ENCODE peak calls at places on chromosomes 12 and 14, in six cellular contexts. T is neural progenitor cell, C is GM23248, Y is PC-3, X is fibroblast of lung, I is IMR-90. U is an unnamed sample.

GRCh38 chr12:120858306-120859088 is 45.7 kb downstream of the SPPL3 start:
- DNase-seq in T (no peak), C (no peak), Y (peak), X (no peak), I (no peak), U (no peak)

GRCh38 chr12:131473721-131474709 is 236.9 kb upstream of the SFSWAP start:
- DNase-seq in T (no peak), C (no peak), Y (peak), X (no peak), I (no peak), U (no peak)

GRCh38 chr14:90846511-90846910 is 30.3 kb upstream of the TTC7B start:
- DNase-seq in T (no peak), C (peak), Y (peak), X (peak), I (peak), U (peak)

GRCh38 chr14:34113051-34113511 is 162.2 kb upstream of the EGLN3 start:
- DNase-seq in T (no peak), C (peak), Y (peak), X (peak), I (peak), U (peak)

GRCh38 chr12:15774819-15775218 is 14.4 kb downstream of the EPS8 start:
- DNase-seq in T (no peak), C (peak), Y (no peak), X (peak), I (peak), U (no peak)

GRCh38 chr14:61184117-61184516 is 97.0 kb downstream of the TMEM30B start:
- DNase-seq in T (no peak), C (peak), Y (peak), X (peak), I (peak), U (no peak)

GRCh38 chr12:109731806-109732205 is 18.2 kb downstream of the FAM222A start:
- DNase-seq in T (no peak), C (no peak), Y (no peak), X (no peak), I (no peak), U (no peak)

GRCh38 chr14:34211732-34212131 is 250.3 kb downstream of the SPTSSA start:
- DNase-seq in T (no peak), C (peak), Y (peak), X (peak), I (no peak), U (no peak)

GRCh38 chr12:109432431-109432830 is 44.7 kb downstream of the KCTD10 start:
- DNase-seq in T (no peak), C (no peak), Y (peak), X (no peak), I (no peak), U (no peak)

GRCh38 chr14:96793547-96793946 is 3.6 kb upstream of the VRK1 start:
- DNase-seq in T (no peak), C (peak), Y (peak), X (peak), I (no peak), U (no peak)

GRCh38 chr14:93970967-93971634 is 5.3 kb downstream of the ASB2 start:
- DNase-seq in T (no peak), C (peak), Y (no peak), X (no peak), I (peak), U (no peak)

GRCh38 chr12:89126712-89127111 is 225.6 kb downstream of the DUSP6 start:
- DNase-seq in T (no peak), C (peak), Y (no peak), X (peak), I (peak), U (no peak)

GRCh38 chr14:22819191-22819988 is 4.2 kb upstream of the SLC7A7 start:
- DNase-seq in T (no peak), C (peak), Y (peak), X (peak), I (peak), U (no peak)

GRCh38 chr14:70180718-70181117 is 8.0 kb downstream of the SLC8A3 start:
- DNase-seq in T (no peak), C (no peak), Y (no peak), X (no peak), I (no peak), U (no peak)

GRCh38 chr14:70186826-70187483 is 1.8 kb downstream of the SLC8A3 start:
- DNase-seq in T (peak), C (no peak), Y (no peak), X (peak), I (no peak), U (no peak)

GRCh38 chr14:70181276-70181675 is 7.5 kb downstream of the SLC8A3 start:
- DNase-seq in T (no peak), C (no peak), Y (no peak), X (no peak), I (no peak), U (no peak)

GRCh38 chr14:70188292-70188607 is 501 bp downstream of the SLC8A3 start:
- DNase-seq in T (peak), C (peak), Y (no peak), X (peak), I (no peak), U (no peak)

DNA sequence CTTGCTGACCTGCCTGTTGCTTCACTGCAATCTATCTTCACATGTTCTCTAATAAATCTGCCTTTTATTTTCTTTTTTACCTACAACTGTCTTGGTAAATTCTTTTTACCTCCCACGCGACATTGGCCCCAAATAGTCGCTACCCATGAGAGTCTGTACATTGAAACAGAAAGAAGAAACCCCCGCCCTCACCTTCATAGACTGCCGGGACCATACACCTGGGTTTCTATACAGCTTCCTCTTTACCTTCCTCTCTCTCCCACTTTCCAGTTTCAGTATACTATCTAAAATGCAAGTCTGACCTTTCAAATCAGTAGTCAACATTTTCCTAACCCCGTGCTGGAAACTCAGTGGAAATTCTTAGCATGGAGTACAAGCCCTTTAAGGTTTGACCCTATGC is 4.8 kb downstream of the SLC8A3 start:
- DNase-seq in T (no peak), C (no peak), Y (no peak), X (no peak), I (no peak), U (no peak)
- H2AFZ ChIP-seq in T (no peak), C (no peak), Y (no peak), X (no peak), I (no peak), U (no peak)

GRCh38 chr12:58583541-58583940 is 336.8 kb downstream of the LRIG3 start:
- DNase-seq in T (peak), C (peak), Y (peak), X (peak), I (peak), U (no peak)
- H2AFZ ChIP-seq in T (no peak), C (no peak), Y (no peak), X (no peak), I (no peak), U (no peak)

DNA sequence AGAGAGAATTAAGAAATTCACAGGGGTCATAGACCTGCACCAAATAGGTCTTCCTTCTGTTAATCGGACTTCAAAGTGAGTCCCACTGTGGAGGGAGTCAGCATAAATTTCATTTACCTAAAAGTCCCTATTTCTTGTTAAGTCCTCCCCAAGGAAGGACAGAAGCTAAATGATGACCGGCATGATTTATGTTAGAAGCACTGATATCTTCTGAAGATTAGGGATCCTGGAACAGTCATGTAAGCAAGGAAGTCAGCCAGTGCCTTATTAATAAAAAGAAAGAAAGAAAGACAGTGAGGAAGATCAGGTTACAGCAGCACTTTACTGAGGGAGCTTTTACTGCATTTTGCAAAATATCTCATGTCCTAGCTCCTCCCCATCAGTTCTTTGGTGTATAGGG is 287.5 kb downstream of the FOXG1 start:
- DNase-seq in T (no peak), C (no peak), Y (no peak), X (no peak), I (peak), U (no peak)
- H2AFZ ChIP-seq in T (no peak), C (no peak), Y (no peak), X (no peak), I (no peak), U (no peak)

GRCh38 chr12:113098428-113099028 is 37.0 kb downstream of the RASAL1 start:
- DNase-seq in T (peak), C (peak), Y (peak), X (peak), I (peak), U (peak)
- H2AFZ ChIP-seq in T (peak), C (no peak), Y (peak), X (no peak), I (peak), U (peak)

GRCh38 chr14:37122919-37123639 is 49.3 kb downstream of the SLC25A21 start:
- DNase-seq in T (no peak), C (peak), Y (peak), X (peak), I (no peak), U (no peak)
- H2AFZ ChIP-seq in T (no peak), C (no peak), Y (no peak), X (no peak), I (no peak), U (no peak)

GRCh38 chr12:98515368-98516183 is at the start of gene TMPO:
- DNase-seq in T (peak), C (peak), Y (peak), X (peak), I (peak), U (no peak)
- H2AFZ ChIP-seq in T (peak), C (peak), Y (peak), X (peak), I (peak), U (peak)

GRCh38 chr12:48952691-48953090 is 4.6 kb downstream of the ARF3 start:
- DNase-seq in T (no peak), C (no peak), Y (no peak), X (no peak), I (no peak), U (no peak)
- H2AFZ ChIP-seq in T (no peak), C (no peak), Y (no peak), X (no peak), I (no peak), U (no peak)

DNA sequence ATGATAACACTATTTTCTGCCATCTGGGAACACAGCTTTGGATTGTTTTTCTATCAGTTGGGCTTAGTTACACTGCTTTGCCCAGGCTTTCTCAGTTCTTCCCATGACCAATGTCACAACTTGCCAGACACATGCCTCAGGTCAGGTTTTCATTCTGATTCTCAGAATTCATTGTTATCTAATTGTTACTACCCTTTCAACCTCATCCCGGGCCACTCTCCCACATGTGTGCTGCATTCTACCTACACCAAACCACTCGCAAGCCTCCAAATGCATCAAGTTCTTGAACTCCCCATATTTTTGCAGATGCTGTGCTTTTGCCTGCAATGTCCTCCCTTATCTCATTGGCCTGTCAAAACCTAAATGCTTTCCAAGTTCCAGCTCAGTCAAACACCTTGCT is 36.3 kb downstream of the NELL2 start:
- DNase-seq in T (no peak), C (no peak), Y (no peak), X (no peak), I (no peak), U (no peak)
- H2AFZ ChIP-seq in T (no peak), C (no peak), Y (no peak), X (no peak), I (no peak), U (no peak)

DNA sequence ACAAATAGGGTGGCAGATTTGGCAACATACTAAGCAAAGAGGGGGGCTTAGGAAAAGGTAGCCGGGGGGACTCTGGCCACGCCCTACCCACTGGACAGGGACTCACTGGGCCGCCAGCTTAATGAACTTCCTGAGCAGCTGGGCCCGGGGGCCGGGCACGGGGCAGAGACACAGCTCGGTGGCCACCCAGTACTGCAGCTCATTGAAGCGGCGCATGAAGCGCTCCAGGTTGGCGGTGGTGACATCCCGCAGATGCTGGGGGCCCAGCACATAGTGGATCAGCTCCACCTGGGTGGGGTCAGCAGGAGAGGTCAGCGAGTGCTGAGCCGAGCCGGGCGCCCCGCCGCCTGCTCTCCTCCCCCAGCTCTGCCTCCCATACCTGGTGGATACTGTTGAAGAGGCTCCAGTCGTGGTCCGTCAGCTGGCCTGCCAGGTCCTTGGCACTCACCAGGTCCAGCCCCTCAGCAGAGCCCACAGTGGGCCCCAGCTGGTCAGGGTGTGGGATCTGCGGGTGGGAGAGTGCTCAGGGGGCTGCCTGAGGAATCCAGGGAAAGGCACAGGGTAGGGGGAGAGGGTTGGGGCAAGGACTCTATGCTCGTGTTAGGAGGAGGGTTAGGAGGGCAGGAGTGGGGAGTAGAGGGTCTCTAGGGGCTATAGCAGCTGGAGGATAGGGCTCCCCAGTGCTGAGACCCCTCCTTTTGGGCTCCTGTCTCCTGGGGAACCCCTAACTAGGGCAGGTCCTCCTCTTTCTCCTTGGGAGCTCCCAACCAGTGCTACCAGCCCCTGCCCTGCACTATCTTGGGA is 15.4 kb upstream of the ENDOU start:
- DNase-seq in T (no peak), C (no peak), Y (no peak), X (no peak), I (no peak), U (no peak)
- H2AFZ ChIP-seq in T (peak), C (no peak), Y (no peak), X (no peak), I (peak), U (no peak)

DNA sequence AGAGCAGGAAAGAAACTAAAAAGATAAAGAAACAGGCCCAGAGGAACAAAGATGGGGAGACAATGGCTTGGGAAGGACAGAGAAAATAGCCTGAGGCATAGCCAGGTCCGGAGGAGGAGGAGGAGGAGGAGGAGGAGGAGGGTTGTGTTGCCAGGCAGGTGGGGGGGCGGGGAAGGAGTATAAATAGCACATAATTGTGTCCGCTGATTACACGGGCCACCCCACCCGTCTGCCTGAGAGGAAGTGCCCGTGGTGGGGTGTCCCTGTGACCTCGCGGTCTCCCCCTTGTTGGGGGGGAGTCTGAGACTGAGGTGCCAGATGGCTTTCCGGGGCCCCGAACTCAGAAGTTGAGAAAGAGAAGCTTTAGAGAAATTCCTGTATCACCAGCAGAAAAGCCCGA is 1.8 kb upstream of the SP7 start:
- DNase-seq in T (no peak), C (no peak), Y (no peak), X (no peak), I (no peak), U (no peak)
- H2AFZ ChIP-seq in T (peak), C (no peak), Y (no peak), X (no peak), I (no peak), U (no peak)